ENCODE peak calls at places on chromosomes 6 and 20, in four cellular contexts. S is A549, K is ovary, M is sigmoid colon. I is an unnamed sample.
A peak's percentile ranks its signal among the peaks of the same experiment; 100 is the strongest.

GRCh38 chr6:131694832-131695426 is 6.3 kb downstream of the OR2A4 start:
- DNase-seq in S (peak; percentile 50), K (peak; percentile 44), M (no peak), I (peak; percentile 33)

GRCh38 chr6:71082033-71082620 is 125.3 kb upstream of the B3GAT2 start:
- DNase-seq in S (no peak), M (no peak), K (no peak), I (no peak)

GRCh38 chr6:170108890-170109587 is 181.8 kb downstream of the DLL1 start:
- DNase-seq in S (no peak), M (peak; percentile 35), K (no peak), I (no peak)

GRCh38 chr20:385448-385847 is 4.9 kb downstream of the TRIB3 start:
- DNase-seq in S (no peak), K (no peak), M (no peak), I (no peak)

GRCh38 chr20:37846573-37846972 is 56.4 kb upstream of the VSTM2L start:
- DNase-seq in M (no peak), S (no peak), K (no peak), I (no peak)

GRCh38 chr6:107066697-107067659 is 39.0 kb downstream of the MTRES1 start:
- DNase-seq in M (no peak), S (no peak), K (no peak), I (no peak)

GRCh38 chr6:4371207-4371921 is 236.0 kb upstream of the ECI2 start:
- DNase-seq in S (no peak), M (no peak), K (no peak), I (no peak)

GRCh38 chr6:74333406-74333805 is 637.4 kb downstream of the CD109 start:
- DNase-seq in S (no peak), M (no peak), K (no peak), I (no peak)

GRCh38 chr6:110534731-110535164 is 58.3 kb upstream of the SLC22A16 start:
- DNase-seq in S (no peak), K (no peak), M (no peak), I (no peak)

GRCh38 chr6:78910611-78911134 is 43.3 kb downstream of the IRAK1BP1 start:
- DNase-seq in M (no peak), K (no peak), S (no peak), I (peak; percentile 16)

GRCh38 chr6:41548098-41548840 is 2.1 kb downstream of the FOXP4 start:
- DNase-seq in S (no peak), K (no peak), M (no peak), I (peak; percentile 26)

GRCh38 chr6:112366695-112367546 is 19.8 kb downstream of the RFPL4B start:
- DNase-seq in S (no peak), M (no peak), K (no peak), I (no peak)

GRCh38 chr20:39081255-39081654 is 119.1 kb downstream of the DHX35 start:
- DNase-seq in K (peak; percentile 73), M (peak; percentile 86), S (peak; percentile 84), I (peak; percentile 83)

GRCh38 chr20:46308258-46309157 is at the start of gene CDH22:
- DNase-seq in S (peak; percentile 80), M (no peak), K (peak; percentile 76), I (no peak)

GRCh38 chr6:62764841-62765240 is 446.4 kb upstream of the FKBP1C start:
- DNase-seq in K (no peak), S (no peak), M (no peak), I (no peak)

GRCh38 chr20:49610701-49611538 is 43.0 kb upstream of the PTGIS start:
- DNase-seq in S (peak; percentile 98), K (peak; percentile 84), M (peak; percentile 87), I (peak; percentile 87)

GRCh38 chr20:728022-728944 is 40.0 kb downstream of the SLC52A3 start:
- DNase-seq in S (peak; percentile 84), M (no peak), K (peak; percentile 54), I (peak; percentile 22)

GRCh38 chr6:139853302-139853992 is 479.0 kb upstream of the CITED2 start:
- DNase-seq in K (no peak), S (no peak), M (no peak), I (peak; percentile 51)

GRCh38 chr6:140957334-140957733 is 1175.4 kb upstream of the GJE1 start:
- DNase-seq in K (no peak), S (no peak), M (no peak), I (no peak)

GRCh38 chr6:3390698-3391097 is 66.2 kb downstream of the SLC22A23 start:
- DNase-seq in S (no peak), K (no peak), M (peak; percentile 68), I (peak; percentile 88)

GRCh38 chr6:71383476-71383875 is 94.9 kb downstream of the OGFRL1 start:
- DNase-seq in M (no peak), S (no peak), K (no peak), I (no peak)

GRCh38 chr6:28867078-28867414 is 56.7 kb downstream of the TRIM27 start:
- DNase-seq in K (no peak), M (no peak), S (no peak), I (no peak)

GRCh38 chr6:117711369-117711768 is 36.1 kb downstream of the NUS1 start:
- DNase-seq in M (no peak), S (no peak), K (no peak), I (no peak)

GRCh38 chr6:57421503-57421902 is 104.1 kb downstream of the PRIM2 start:
- DNase-seq in S (no peak), K (no peak), M (no peak), I (no peak)

GRCh38 chr20:40961686-40962640 is 66.7 kb upstream of the TOP1 start:
- DNase-seq in S (no peak), K (no peak), M (peak; percentile 46), I (no peak)

GRCh38 chr6:106508836-106509235 is 120.5 kb downstream of the RTN4IP1 start:
- DNase-seq in M (no peak), S (no peak), K (no peak), I (no peak)

GRCh38 chr6:144715344-144715743 is 430.2 kb downstream of the UTRN start:
- DNase-seq in K (no peak), S (no peak), M (no peak), I (peak; percentile 18)

GRCh38 chr20:1813101-1813529 is 82.1 kb upstream of the SIRPA start:
- DNase-seq in S (peak; percentile 73), M (peak; percentile 79), K (peak; percentile 50), I (peak; percentile 35)

GRCh38 chr20:44684047-44684965 is 30.9 kb upstream of the CCN5 start:
- DNase-seq in S (no peak), K (peak; percentile 72), M (no peak), I (peak; percentile 45)

GRCh38 chr20:2301164-2301622 is 5.4 kb downstream of the TGM3 start:
- DNase-seq in M (peak; percentile 77), K (no peak), S (no peak), I (peak; percentile 35)

GRCh38 chr6:37499433-37500293 is at the start of gene CCDC167:
- DNase-seq in S (peak; percentile 88), K (peak; percentile 95), M (peak; percentile 97), I (peak; percentile 95)
- TF ChIP-seq EP300 in S (no peak), K (no peak), M (no peak), I (no peak)

DNA sequence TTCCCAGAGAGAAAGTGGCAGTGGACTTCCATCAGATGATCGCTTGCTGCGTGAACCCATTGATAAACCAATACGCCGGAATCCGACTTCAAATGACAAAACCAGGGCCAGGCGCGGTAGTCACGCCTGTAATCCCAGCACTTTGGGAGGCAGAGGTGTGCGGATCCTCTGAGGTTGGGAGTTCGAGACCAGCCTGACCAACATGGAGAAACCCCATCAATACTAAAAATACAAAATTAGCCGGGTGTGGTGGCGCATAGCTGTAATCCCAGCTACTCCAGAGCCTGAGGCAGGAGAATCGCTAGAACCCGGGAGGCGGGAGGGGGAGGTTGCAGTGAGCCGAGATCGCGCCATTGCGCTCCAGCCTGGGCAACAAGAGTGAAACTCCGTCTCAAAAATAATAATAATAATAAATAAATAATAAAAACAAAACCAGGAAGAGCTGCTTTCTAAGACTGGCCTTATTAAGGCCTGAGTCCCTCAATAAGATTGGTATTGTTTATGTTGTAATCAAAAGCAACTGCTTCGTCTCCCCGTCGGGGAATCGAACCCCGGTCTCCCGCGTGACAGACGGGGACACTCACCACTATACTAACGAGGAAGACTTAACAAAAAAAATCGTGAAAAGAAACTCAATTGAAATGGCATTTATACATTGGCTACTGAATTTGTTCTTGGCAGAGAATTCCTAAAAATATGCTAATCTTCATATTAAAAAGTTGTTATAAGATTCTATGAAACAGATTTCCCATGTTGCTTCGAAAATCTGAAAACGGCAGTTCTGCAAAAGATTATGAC is 110.2 kb upstream of the ZNF184 start:
- DNase-seq in K (no peak), M (no peak), S (no peak), I (no peak)
- TF ChIP-seq EP300 in K (no peak), M (no peak), S (no peak), I (no peak)

GRCh38 chr6:17884501-17885039 is 102.9 kb downstream of the KIF13A start:
- DNase-seq in K (no peak), M (no peak), S (no peak), I (no peak)
- TF ChIP-seq EP300 in K (no peak), M (no peak), S (no peak), I (no peak)

GRCh38 chr6:149316740-149317655 is 514 bp upstream of the TAB2 start:
- DNase-seq in S (peak; percentile 36), K (peak; percentile 94), M (peak; percentile 95), I (peak; percentile 90)

GRCh38 chr6:149318581-149319286 is 1.2 kb downstream of the TAB2 start:
- DNase-seq in K (no peak), S (no peak), M (no peak), I (peak; percentile 24)

GRCh38 chr6:149319413-149319812 is 1.9 kb downstream of the TAB2 start:
- DNase-seq in S (no peak), M (no peak), K (no peak), I (no peak)

GRCh38 chr6:149316108-149316727 is 1.3 kb upstream of the TAB2 start:
- DNase-seq in K (no peak), S (no peak), M (no peak), I (no peak)

DNA sequence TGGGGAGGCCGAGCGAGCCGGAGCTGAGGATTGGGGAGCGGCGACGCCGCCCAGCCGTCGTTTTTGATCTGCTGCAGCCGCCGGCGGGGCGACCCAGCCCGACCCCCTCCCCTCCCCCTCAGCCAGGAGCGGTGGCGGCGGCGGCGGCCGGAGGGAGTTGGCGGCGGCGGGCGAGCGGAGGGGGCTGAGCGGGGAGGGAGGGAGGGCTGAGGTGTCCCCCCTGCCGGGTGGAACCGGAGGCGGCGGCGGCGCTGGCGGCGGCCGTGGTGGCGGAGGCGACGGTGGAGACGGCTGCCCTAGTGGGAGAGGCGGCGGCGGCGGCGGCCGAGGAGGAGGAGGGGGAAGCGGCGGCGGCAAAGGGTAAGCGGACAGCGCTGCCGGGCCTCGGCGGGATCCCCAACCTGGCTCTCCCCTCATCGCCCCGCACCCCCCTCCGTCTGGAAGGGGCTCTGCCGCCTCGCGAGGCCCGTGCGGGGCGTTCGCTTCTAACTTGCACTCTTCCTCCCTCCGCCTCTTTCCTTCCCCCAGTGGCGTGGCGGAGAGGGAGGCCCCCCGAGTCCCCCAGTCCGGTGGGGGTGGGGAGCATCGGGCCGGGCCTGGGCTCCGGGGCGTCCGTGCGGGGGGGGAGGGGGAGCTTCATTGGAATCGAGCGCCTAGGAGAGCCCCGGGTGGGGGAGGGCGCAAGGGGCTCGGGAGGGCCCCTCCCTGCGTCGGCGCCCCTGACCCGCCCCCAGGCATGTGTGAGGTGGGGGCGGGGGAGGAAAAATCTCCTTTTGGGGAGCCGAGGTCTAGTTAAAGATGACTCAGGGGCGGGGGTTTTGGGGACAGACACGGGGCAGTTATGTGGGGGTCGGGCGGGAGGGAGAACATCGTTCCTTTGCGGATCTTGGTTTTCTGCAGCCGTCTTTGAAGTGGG is at the start of gene TAB2:
- DNase-seq in K (peak; percentile 79), M (peak; percentile 79), S (no peak), I (peak; percentile 44)
- TF ChIP-seq EP300 in K (no peak), M (no peak), S (no peak), I (no peak)

I was measured in transverse colon.